ENCODE peak calls at places on chromosomes 2 and 18, in four cellular contexts. One of them, this sample, is unnamed.

GRCh38 chr2:203685081-203685621 is 21.3 kb upstream of the CD28 start:
- DNase-seq in AG10803: peak
- DNase-seq in AML-193: no peak
- DNase-seq in psoas muscle: no peak
- DNase-seq in this sample: no peak

GRCh38 chr2:235234711-235235110 is 259.1 kb upstream of the AGAP1 start:
- DNase-seq in AG10803: peak
- DNase-seq in AML-193: no peak
- DNase-seq in psoas muscle: no peak
- DNase-seq in this sample: no peak

GRCh38 chr2:192053921-192054320 is 140.8 kb downstream of the TMEFF2 start:
- DNase-seq in AG10803: no peak
- DNase-seq in AML-193: no peak
- DNase-seq in psoas muscle: no peak
- DNase-seq in this sample: no peak

GRCh38 chr18:7645756-7646155 is 78.6 kb downstream of the PTPRM start:
- DNase-seq in AG10803: peak
- DNase-seq in AML-193: no peak
- DNase-seq in psoas muscle: no peak
- DNase-seq in this sample: no peak

GRCh38 chr2:82731824-82732223 is 1727.3 kb downstream of the SUCLG1 start:
- DNase-seq in AG10803: no peak
- DNase-seq in AML-193: no peak
- DNase-seq in psoas muscle: no peak
- DNase-seq in this sample: no peak

GRCh38 chr2:7927694-7928093 is 754.2 kb upstream of the ID2 start:
- DNase-seq in AG10803: peak
- DNase-seq in AML-193: no peak
- DNase-seq in psoas muscle: no peak
- DNase-seq in this sample: no peak

GRCh38 chr2:171754254-171754939 is 67.1 kb downstream of the DYNC1I2 start:
- DNase-seq in AG10803: no peak
- DNase-seq in AML-193: no peak
- DNase-seq in psoas muscle: no peak
- DNase-seq in this sample: no peak

GRCh38 chr2:239926587-239927234 is 98.4 kb downstream of the NDUFA10 start:
- DNase-seq in AG10803: no peak
- DNase-seq in AML-193: no peak
- DNase-seq in psoas muscle: no peak
- DNase-seq in this sample: no peak

GRCh38 chr2:152050915-152051314 is 47.9 kb downstream of the CACNB4 start:
- DNase-seq in AG10803: no peak
- DNase-seq in AML-193: no peak
- DNase-seq in psoas muscle: no peak
- DNase-seq in this sample: no peak

GRCh38 chr2:128442053-128442751 is 123.5 kb upstream of the HS6ST1 start:
- DNase-seq in AG10803: no peak
- DNase-seq in AML-193: no peak
- DNase-seq in psoas muscle: no peak
- DNase-seq in this sample: no peak

GRCh38 chr2:221484761-221485499 is 87.2 kb downstream of the EPHA4 start:
- DNase-seq in AG10803: peak
- DNase-seq in AML-193: no peak
- DNase-seq in psoas muscle: no peak
- DNase-seq in this sample: no peak

GRCh38 chr18:35039633-35040032 is 1.6 kb upstream of the MAPRE2 start:
- DNase-seq in AG10803: no peak
- DNase-seq in AML-193: no peak
- DNase-seq in psoas muscle: peak
- DNase-seq in this sample: no peak

GRCh38 chr2:159516241-159516758 is 100.0 kb downstream of the BAZ2B start:
- DNase-seq in AG10803: peak
- DNase-seq in AML-193: peak
- DNase-seq in psoas muscle: no peak
- DNase-seq in this sample: no peak

GRCh38 chr2:96665083-96665569 is 22.6 kb downstream of the FER1L5 start:
- DNase-seq in AG10803: peak
- DNase-seq in AML-193: peak
- DNase-seq in psoas muscle: no peak
- DNase-seq in this sample: peak

GRCh38 chr2:51505533-51505932 is 473.6 kb upstream of the NRXN1 start:
- DNase-seq in AG10803: no peak
- DNase-seq in AML-193: no peak
- DNase-seq in psoas muscle: no peak
- DNase-seq in this sample: no peak

GRCh38 chr2:19540739-19541503 is 182.5 kb upstream of the OSR1 start:
- DNase-seq in AG10803: peak
- DNase-seq in AML-193: no peak
- DNase-seq in psoas muscle: no peak
- DNase-seq in this sample: no peak

GRCh38 chr2:110097506-110098220 is 18.0 kb downstream of the MALL start:
- DNase-seq in AG10803: no peak
- DNase-seq in AML-193: no peak
- DNase-seq in psoas muscle: no peak
- DNase-seq in this sample: no peak

GRCh38 chr2:11610624-11611242 is 59.3 kb downstream of the NTSR2 start:
- DNase-seq in AG10803: no peak
- DNase-seq in AML-193: no peak
- DNase-seq in psoas muscle: no peak
- DNase-seq in this sample: no peak

GRCh38 chr2:237490009-237490804 is 3.2 kb downstream of the MLPH start:
- DNase-seq in AG10803: no peak
- DNase-seq in AML-193: no peak
- DNase-seq in psoas muscle: no peak
- DNase-seq in this sample: no peak

GRCh38 chr2:126894585-126895182 is 4.0 kb upstream of the TEX51 start:
- DNase-seq in AG10803: no peak
- DNase-seq in AML-193: no peak
- DNase-seq in psoas muscle: no peak
- DNase-seq in this sample: no peak

GRCh38 chr2:235692671-235693171 is 198.9 kb downstream of the AGAP1 start:
- DNase-seq in AG10803: no peak
- DNase-seq in AML-193: no peak
- DNase-seq in psoas muscle: no peak
- DNase-seq in this sample: no peak

GRCh38 chr2:222160125-222160524 is 138.7 kb downstream of the PAX3 start:
- DNase-seq in AG10803: no peak
- DNase-seq in AML-193: no peak
- DNase-seq in psoas muscle: no peak
- DNase-seq in this sample: no peak

GRCh38 chr2:163800889-163801498 is 65.2 kb upstream of the FIGN start:
- DNase-seq in AG10803: peak
- DNase-seq in AML-193: no peak
- DNase-seq in psoas muscle: no peak
- DNase-seq in this sample: no peak

GRCh38 chr18:21672868-21673267 is 31.7 kb downstream of the ABHD3 start:
- DNase-seq in AG10803: peak
- DNase-seq in AML-193: no peak
- DNase-seq in psoas muscle: peak
- DNase-seq in this sample: no peak

GRCh38 chr2:25529034-25529433 is 144.3 kb downstream of the DTNB start:
- DNase-seq in AG10803: no peak
- DNase-seq in AML-193: no peak
- DNase-seq in psoas muscle: no peak
- DNase-seq in this sample: no peak

GRCh38 chr2:237687666-237688065 is 60.3 kb downstream of the LRRFIP1 start:
- DNase-seq in AG10803: peak
- DNase-seq in AML-193: peak
- DNase-seq in psoas muscle: peak
- DNase-seq in this sample: peak

GRCh38 chr2:112941753-112942653 is 31.0 kb downstream of the IL37 start:
- DNase-seq in AG10803: peak
- DNase-seq in AML-193: peak
- DNase-seq in psoas muscle: no peak
- DNase-seq in this sample: no peak

GRCh38 chr2:230690439-230690838 is 22.2 kb upstream of the CAB39 start:
- DNase-seq in AG10803: peak
- DNase-seq in AML-193: no peak
- DNase-seq in psoas muscle: peak
- DNase-seq in this sample: no peak

GRCh38 chr2:185219981-185220380 is 518.6 kb upstream of the FSIP2 start:
- DNase-seq in AG10803: no peak
- DNase-seq in AML-193: no peak
- DNase-seq in psoas muscle: no peak
- DNase-seq in this sample: no peak

GRCh38 chr18:24404591-24404990 is 7.0 kb upstream of the OSBPL1A start:
- DNase-seq in AG10803: no peak
- DNase-seq in AML-193: no peak
- DNase-seq in psoas muscle: no peak
- DNase-seq in this sample: no peak

GRCh38 chr18:44465337-44465736 is 215.4 kb upstream of the SETBP1 start:
- DNase-seq in AG10803: no peak
- DNase-seq in AML-193: no peak
- DNase-seq in psoas muscle: no peak
- DNase-seq in this sample: no peak

GRCh38 chr2:37871453-37872191 is 53.5 kb upstream of the RMDN2 start:
- DNase-seq in AG10803: peak
- DNase-seq in AML-193: no peak
- DNase-seq in psoas muscle: no peak
- DNase-seq in this sample: peak

GRCh38 chr2:207334631-207335371 is 169.1 kb upstream of the KLF7 start:
- DNase-seq in AG10803: peak
- DNase-seq in AML-193: no peak
- DNase-seq in psoas muscle: peak
- DNase-seq in this sample: no peak

GRCh38 chr2:10267036-10267435 is 35.7 kb upstream of the HPCAL1 start:
- DNase-seq in AG10803: no peak
- DNase-seq in AML-193: no peak
- DNase-seq in psoas muscle: peak
- DNase-seq in this sample: no peak

GRCh38 chr18:60649107-60649506 is 276.5 kb upstream of the MC4R start:
- DNase-seq in AG10803: no peak
- DNase-seq in AML-193: no peak
- DNase-seq in psoas muscle: no peak
- DNase-seq in this sample: no peak

GRCh38 chr2:53445376-53446072 is 322.1 kb upstream of the CHAC2 start:
- DNase-seq in AG10803: peak
- DNase-seq in AML-193: no peak
- DNase-seq in psoas muscle: no peak
- DNase-seq in this sample: no peak